ENCODE peak calls at places on chromosomes 16 and 17, in nine cellular contexts. One of them, this sample, is unnamed.

GRCh38 chr17:56290486-56291118 is 137.3 kb downstream of the ANKFN1 start:
- DNase-seq in osteoblast: peak; percentile 3
- DNase-seq in A549: no peak
- DNase-seq in CD4-positive, alpha-beta T cell: no peak
- DNase-seq in endodermal cell: no peak
- DNase-seq in IMR-90: no peak
- DNase-seq in HCT116: no peak
- DNase-seq in DND-41: peak; percentile 41
- DNase-seq in SK-N-SH: no peak
- DNase-seq in this sample: no peak

GRCh38 chr16:65200857-65201256 is 79.0 kb upstream of the CDH11 start:
- DNase-seq in DND-41: no peak
- DNase-seq in IMR-90: peak; percentile 30
- DNase-seq in A549: no peak
- DNase-seq in endodermal cell: no peak
- DNase-seq in HCT116: no peak
- DNase-seq in osteoblast: no peak
- DNase-seq in SK-N-SH: no peak
- DNase-seq in CD4-positive, alpha-beta T cell: no peak
- DNase-seq in this sample: no peak

GRCh38 chr17:28547623-28548416 is 4.6 kb downstream of the UNC119 start:
- DNase-seq in IMR-90: peak; percentile 50
- DNase-seq in endodermal cell: peak; percentile 98
- DNase-seq in CD4-positive, alpha-beta T cell: peak; percentile 37
- DNase-seq in HCT116: peak; percentile 68
- DNase-seq in A549: peak; percentile 87
- DNase-seq in osteoblast: peak; percentile 98
- DNase-seq in DND-41: peak; percentile 58
- DNase-seq in SK-N-SH: peak; percentile 92
- DNase-seq in this sample: no peak

GRCh38 chr17:48438662-48439061 is 8.6 kb upstream of the SKAP1 start:
- DNase-seq in DND-41: no peak
- DNase-seq in HCT116: no peak
- DNase-seq in CD4-positive, alpha-beta T cell: no peak
- DNase-seq in A549: no peak
- DNase-seq in SK-N-SH: no peak
- DNase-seq in endodermal cell: no peak
- DNase-seq in osteoblast: no peak
- DNase-seq in IMR-90: no peak
- DNase-seq in this sample: no peak

GRCh38 chr16:87487361-87487924 is 5.4 kb downstream of the ZCCHC14 start:
- DNase-seq in A549: no peak
- DNase-seq in CD4-positive, alpha-beta T cell: no peak
- DNase-seq in endodermal cell: peak; percentile 85
- DNase-seq in osteoblast: no peak
- DNase-seq in SK-N-SH: no peak
- DNase-seq in IMR-90: no peak
- DNase-seq in HCT116: peak; percentile 69
- DNase-seq in DND-41: no peak
- DNase-seq in this sample: no peak

GRCh38 chr17:61408151-61409041 is 8.8 kb downstream of the TBX2 start:
- DNase-seq in CD4-positive, alpha-beta T cell: no peak
- DNase-seq in endodermal cell: peak; percentile 69
- DNase-seq in IMR-90: peak; percentile 55
- DNase-seq in HCT116: no peak
- DNase-seq in osteoblast: peak; percentile 86
- DNase-seq in SK-N-SH: peak; percentile 44
- DNase-seq in DND-41: no peak
- DNase-seq in A549: no peak
- DNase-seq in this sample: no peak

GRCh38 chr16:85418978-85419491 is 194.1 kb upstream of the GSE1 start:
- DNase-seq in endodermal cell: no peak
- DNase-seq in HCT116: no peak
- DNase-seq in A549: no peak
- DNase-seq in SK-N-SH: no peak
- DNase-seq in IMR-90: no peak
- DNase-seq in osteoblast: no peak
- DNase-seq in CD4-positive, alpha-beta T cell: no peak
- DNase-seq in DND-41: peak; percentile 20
- DNase-seq in this sample: no peak

GRCh38 chr17:14200354-14200753 is 36.3 kb downstream of the CDRT15 start:
- DNase-seq in A549: no peak
- DNase-seq in endodermal cell: peak; percentile 31
- DNase-seq in CD4-positive, alpha-beta T cell: no peak
- DNase-seq in osteoblast: no peak
- DNase-seq in DND-41: no peak
- DNase-seq in IMR-90: no peak
- DNase-seq in SK-N-SH: no peak
- DNase-seq in HCT116: no peak
- DNase-seq in this sample: no peak

GRCh38 chr16:57277586-57277985 is 6.9 kb downstream of the PLLP start:
- DNase-seq in CD4-positive, alpha-beta T cell: peak; percentile 58
- DNase-seq in endodermal cell: no peak
- DNase-seq in SK-N-SH: no peak
- DNase-seq in IMR-90: peak; percentile 60
- DNase-seq in A549: peak; percentile 36
- DNase-seq in osteoblast: peak; percentile 89
- DNase-seq in DND-41: peak; percentile 90
- DNase-seq in HCT116: peak; percentile 28
- DNase-seq in this sample: no peak

GRCh38 chr17:73096866-73097265 is 4.4 kb upstream of the SLC39A11 start:
- DNase-seq in CD4-positive, alpha-beta T cell: no peak
- DNase-seq in DND-41: no peak
- DNase-seq in IMR-90: no peak
- DNase-seq in osteoblast: peak; percentile 43
- DNase-seq in A549: no peak
- DNase-seq in SK-N-SH: no peak
- DNase-seq in endodermal cell: no peak
- DNase-seq in HCT116: no peak
- DNase-seq in this sample: no peak

GRCh38 chr16:23035240-23035639 is 114.0 kb downstream of the USP31 start:
- DNase-seq in CD4-positive, alpha-beta T cell: no peak
- DNase-seq in DND-41: no peak
- DNase-seq in osteoblast: no peak
- DNase-seq in endodermal cell: no peak
- DNase-seq in IMR-90: no peak
- DNase-seq in SK-N-SH: no peak
- DNase-seq in A549: no peak
- DNase-seq in HCT116: no peak
- DNase-seq in this sample: no peak

GRCh38 chr17:6913608-6914443 is 82.0 kb upstream of the ALOX12 start:
- DNase-seq in osteoblast: peak; percentile 81
- DNase-seq in SK-N-SH: peak; percentile 77
- DNase-seq in endodermal cell: peak; percentile 87
- DNase-seq in IMR-90: peak; percentile 42
- DNase-seq in HCT116: no peak
- DNase-seq in DND-41: peak; percentile 77
- DNase-seq in A549: peak; percentile 57
- DNase-seq in CD4-positive, alpha-beta T cell: peak; percentile 75
- DNase-seq in this sample: peak; percentile 40
- TF ChIP-seq CTCF in osteoblast: peak; percentile 91
- TF ChIP-seq CTCF in SK-N-SH: peak; percentile 90
- TF ChIP-seq CTCF in endodermal cell: peak; percentile 81
- TF ChIP-seq CTCF in IMR-90: peak; percentile 83
- TF ChIP-seq CTCF in HCT116: peak; percentile 35
- TF ChIP-seq CTCF in DND-41: peak; percentile 86
- TF ChIP-seq CTCF in A549: peak; percentile 84
- TF ChIP-seq CTCF in CD4-positive, alpha-beta T cell: peak; percentile 87
- TF ChIP-seq CTCF in this sample: peak; percentile 57

GRCh38 chr17:79661292-79662041 is 50.6 kb upstream of the RBFOX3 start:
- DNase-seq in DND-41: no peak
- DNase-seq in SK-N-SH: no peak
- DNase-seq in HCT116: no peak
- DNase-seq in IMR-90: no peak
- DNase-seq in CD4-positive, alpha-beta T cell: no peak
- DNase-seq in A549: no peak
- DNase-seq in osteoblast: no peak
- DNase-seq in endodermal cell: no peak
- DNase-seq in this sample: no peak

GRCh38 chr17:79659376-79659775 is 48.5 kb upstream of the RBFOX3 start:
- DNase-seq in IMR-90: no peak
- DNase-seq in endodermal cell: no peak
- DNase-seq in SK-N-SH: no peak
- DNase-seq in DND-41: no peak
- DNase-seq in CD4-positive, alpha-beta T cell: no peak
- DNase-seq in HCT116: no peak
- DNase-seq in osteoblast: peak; percentile 19
- DNase-seq in A549: no peak
- DNase-seq in this sample: no peak

GRCh38 chr17:79657036-79657435 is 46.2 kb upstream of the RBFOX3 start:
- DNase-seq in SK-N-SH: no peak
- DNase-seq in endodermal cell: no peak
- DNase-seq in A549: no peak
- DNase-seq in DND-41: no peak
- DNase-seq in osteoblast: peak; percentile 26
- DNase-seq in IMR-90: no peak
- DNase-seq in HCT116: no peak
- DNase-seq in CD4-positive, alpha-beta T cell: no peak
- DNase-seq in this sample: no peak

GRCh38 chr17:79657861-79658810 is 47.3 kb upstream of the RBFOX3 start:
- DNase-seq in HCT116: no peak
- DNase-seq in endodermal cell: peak; percentile 41
- DNase-seq in SK-N-SH: no peak
- DNase-seq in IMR-90: no peak
- DNase-seq in osteoblast: peak; percentile 71
- DNase-seq in CD4-positive, alpha-beta T cell: no peak
- DNase-seq in A549: no peak
- DNase-seq in DND-41: no peak
- DNase-seq in this sample: no peak

DNA sequence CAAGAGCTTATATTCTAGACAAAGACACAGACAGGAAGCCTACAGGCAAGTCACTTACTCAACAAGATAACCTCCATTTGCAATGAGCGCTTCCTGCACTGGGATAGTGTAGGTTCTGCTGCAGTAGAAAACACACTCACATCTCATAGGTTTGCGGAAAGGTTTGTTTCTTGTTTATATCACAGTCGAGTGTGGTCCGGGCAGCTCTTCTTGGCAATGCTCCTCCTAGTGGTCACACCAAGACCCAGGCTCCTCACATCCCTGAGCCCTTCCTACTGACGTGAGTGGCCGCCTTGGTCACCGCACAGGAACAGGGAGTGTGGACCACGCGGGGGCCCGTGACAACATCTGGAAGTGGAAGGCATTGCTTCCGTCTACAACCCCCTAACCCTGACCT is 48.0 kb upstream of the RBFOX3 start:
- DNase-seq in endodermal cell: peak; percentile 86
- DNase-seq in IMR-90: peak; percentile 21
- DNase-seq in DND-41: no peak
- DNase-seq in SK-N-SH: peak; percentile 77
- DNase-seq in A549: peak; percentile 76
- DNase-seq in CD4-positive, alpha-beta T cell: no peak
- DNase-seq in HCT116: peak; percentile 43
- DNase-seq in osteoblast: peak; percentile 25
- DNase-seq in this sample: no peak
- TF ChIP-seq CTCF in endodermal cell: peak; percentile 86
- TF ChIP-seq CTCF in IMR-90: peak; percentile 30
- TF ChIP-seq CTCF in DND-41: peak; percentile 44
- TF ChIP-seq CTCF in SK-N-SH: peak; percentile 45
- TF ChIP-seq CTCF in A549: peak; percentile 57
- TF ChIP-seq CTCF in CD4-positive, alpha-beta T cell: no peak
- TF ChIP-seq CTCF in HCT116: peak; percentile 96
- TF ChIP-seq CTCF in osteoblast: peak; percentile 43
- TF ChIP-seq CTCF in this sample: peak; percentile 64

GRCh38 chr17:40190197-40191021 is 13.1 kb downstream of the RAPGEFL1 start:
- DNase-seq in DND-41: no peak
- DNase-seq in endodermal cell: peak; percentile 94
- DNase-seq in osteoblast: peak; percentile 84
- DNase-seq in HCT116: no peak
- DNase-seq in SK-N-SH: peak; percentile 83
- DNase-seq in CD4-positive, alpha-beta T cell: peak; percentile 16
- DNase-seq in A549: peak; percentile 70
- DNase-seq in IMR-90: no peak
- DNase-seq in this sample: no peak
- TF ChIP-seq CTCF in DND-41: peak; percentile 21
- TF ChIP-seq CTCF in endodermal cell: peak; percentile 84
- TF ChIP-seq CTCF in osteoblast: peak; percentile 34
- TF ChIP-seq CTCF in HCT116: peak; percentile 45
- TF ChIP-seq CTCF in SK-N-SH: peak; percentile 50
- TF ChIP-seq CTCF in CD4-positive, alpha-beta T cell: peak; percentile 33
- TF ChIP-seq CTCF in A549: peak; percentile 16
- TF ChIP-seq CTCF in IMR-90: peak; percentile 38
- TF ChIP-seq CTCF in this sample: no peak

GRCh38 chr16:69138608-69139007 is 6.2 kb downstream of the UTP4 start:
- DNase-seq in SK-N-SH: no peak
- DNase-seq in endodermal cell: no peak
- DNase-seq in HCT116: no peak
- DNase-seq in osteoblast: no peak
- DNase-seq in IMR-90: no peak
- DNase-seq in CD4-positive, alpha-beta T cell: no peak
- DNase-seq in A549: no peak
- DNase-seq in DND-41: no peak
- DNase-seq in this sample: no peak

GRCh38 chr16:69141014-69141413 is 8.6 kb downstream of the UTP4 start:
- DNase-seq in DND-41: no peak
- DNase-seq in HCT116: no peak
- DNase-seq in SK-N-SH: peak; percentile 37
- DNase-seq in CD4-positive, alpha-beta T cell: no peak
- DNase-seq in endodermal cell: no peak
- DNase-seq in A549: no peak
- DNase-seq in IMR-90: no peak
- DNase-seq in osteoblast: no peak
- DNase-seq in this sample: no peak

GRCh38 chr16:69141936-69142335 is 9.5 kb downstream of the UTP4 start:
- DNase-seq in SK-N-SH: no peak
- DNase-seq in IMR-90: no peak
- DNase-seq in osteoblast: no peak
- DNase-seq in A549: no peak
- DNase-seq in DND-41: no peak
- DNase-seq in CD4-positive, alpha-beta T cell: no peak
- DNase-seq in endodermal cell: no peak
- DNase-seq in HCT116: no peak
- DNase-seq in this sample: no peak

GRCh38 chr16:69145658-69146057 is 13.2 kb downstream of the UTP4 start:
- DNase-seq in endodermal cell: no peak
- DNase-seq in HCT116: no peak
- DNase-seq in SK-N-SH: no peak
- DNase-seq in DND-41: no peak
- DNase-seq in IMR-90: peak; percentile 17
- DNase-seq in CD4-positive, alpha-beta T cell: no peak
- DNase-seq in osteoblast: peak; percentile 73
- DNase-seq in A549: no peak
- DNase-seq in this sample: no peak

GRCh38 chr16:69143116-69143515 is 10.7 kb downstream of the UTP4 start:
- DNase-seq in A549: peak; percentile 75
- DNase-seq in DND-41: no peak
- DNase-seq in osteoblast: no peak
- DNase-seq in endodermal cell: no peak
- DNase-seq in CD4-positive, alpha-beta T cell: no peak
- DNase-seq in SK-N-SH: peak; percentile 31
- DNase-seq in HCT116: no peak
- DNase-seq in IMR-90: no peak
- DNase-seq in this sample: no peak
- TF ChIP-seq CTCF in A549: no peak
- TF ChIP-seq CTCF in DND-41: no peak
- TF ChIP-seq CTCF in osteoblast: no peak
- TF ChIP-seq CTCF in endodermal cell: no peak
- TF ChIP-seq CTCF in CD4-positive, alpha-beta T cell: no peak
- TF ChIP-seq CTCF in SK-N-SH: peak; percentile 28
- TF ChIP-seq CTCF in HCT116: peak; percentile 27
- TF ChIP-seq CTCF in IMR-90: no peak
- TF ChIP-seq CTCF in this sample: no peak